ENCODE peak calls at places on chromosomes 2 and 18, in eight cellular contexts. One of them, this sample, is unnamed.

GRCh38 chr2:229409751-229410181 is 138.7 kb upstream of the PID1 start:
- DNase-seq in HepG2: no peak
- DNase-seq in Panc1: no peak
- DNase-seq in fibroblast of lung: peak; percentile 45
- DNase-seq in foreskin fibroblast: peak; percentile 31
- DNase-seq in BE2C: no peak
- DNase-seq in Peyer's patch: no peak
- DNase-seq in IMR-90: peak; percentile 12
- DNase-seq in this sample: peak; percentile 36

GRCh38 chr2:58834404-58834803 is 593.3 kb upstream of the FANCL start:
- DNase-seq in HepG2: peak; percentile 4
- DNase-seq in Panc1: no peak
- DNase-seq in fibroblast of lung: peak; percentile 14
- DNase-seq in foreskin fibroblast: peak; percentile 66
- DNase-seq in BE2C: no peak
- DNase-seq in Peyer's patch: no peak
- DNase-seq in IMR-90: peak; percentile 28
- DNase-seq in this sample: peak; percentile 21

GRCh38 chr2:157336137-157336721 is 10.6 kb upstream of the ERMN start:
- DNase-seq in HepG2: peak; percentile 44
- DNase-seq in Panc1: no peak
- DNase-seq in fibroblast of lung: peak; percentile 53
- DNase-seq in foreskin fibroblast: peak; percentile 64
- DNase-seq in BE2C: peak; percentile 29
- DNase-seq in Peyer's patch: peak; percentile 75
- DNase-seq in IMR-90: peak; percentile 34
- DNase-seq in this sample: peak; percentile 39

GRCh38 chr2:15166878-15167277 is 394.3 kb downstream of the NBAS start:
- DNase-seq in HepG2: no peak
- DNase-seq in Panc1: no peak
- DNase-seq in fibroblast of lung: no peak
- DNase-seq in foreskin fibroblast: no peak
- DNase-seq in BE2C: no peak
- DNase-seq in Peyer's patch: no peak
- DNase-seq in IMR-90: no peak
- DNase-seq in this sample: no peak

GRCh38 chr18:37561986-37562385 is 3.6 kb downstream of the CELF4 start:
- DNase-seq in HepG2: no peak
- DNase-seq in Panc1: no peak
- DNase-seq in fibroblast of lung: no peak
- DNase-seq in foreskin fibroblast: no peak
- DNase-seq in BE2C: no peak
- DNase-seq in Peyer's patch: no peak
- DNase-seq in IMR-90: no peak
- DNase-seq in this sample: no peak

GRCh38 chr18:36628435-36629094 is 200.2 kb downstream of the TPGS2 start:
- DNase-seq in HepG2: peak; percentile 5
- DNase-seq in Panc1: no peak
- DNase-seq in fibroblast of lung: peak; percentile 15
- DNase-seq in foreskin fibroblast: peak; percentile 81
- DNase-seq in BE2C: no peak
- DNase-seq in Peyer's patch: no peak
- DNase-seq in IMR-90: peak; percentile 87
- DNase-seq in this sample: peak; percentile 78

GRCh38 chr2:16656784-16657391 is 8.7 kb downstream of the CYRIA start:
- DNase-seq in HepG2: no peak
- DNase-seq in Panc1: no peak
- DNase-seq in fibroblast of lung: no peak
- DNase-seq in foreskin fibroblast: no peak
- DNase-seq in BE2C: no peak
- DNase-seq in Peyer's patch: peak; percentile 68
- DNase-seq in IMR-90: no peak
- DNase-seq in this sample: no peak

GRCh38 chr18:34650121-34650545 is 60.0 kb upstream of the DTNA start:
- DNase-seq in HepG2: no peak
- DNase-seq in Panc1: no peak
- DNase-seq in fibroblast of lung: peak; percentile 79
- DNase-seq in foreskin fibroblast: peak; percentile 78
- DNase-seq in BE2C: no peak
- DNase-seq in Peyer's patch: no peak
- DNase-seq in IMR-90: peak; percentile 88
- DNase-seq in this sample: peak; percentile 82

GRCh38 chr2:34373586-34374233 is 774.6 kb upstream of the FAM98A start:
- DNase-seq in HepG2: peak; percentile 5
- DNase-seq in Panc1: no peak
- DNase-seq in fibroblast of lung: no peak
- DNase-seq in foreskin fibroblast: no peak
- DNase-seq in BE2C: no peak
- DNase-seq in Peyer's patch: no peak
- DNase-seq in IMR-90: no peak
- DNase-seq in this sample: no peak

GRCh38 chr2:23943666-23944065 is 3.4 kb downstream of the UBXN2A start:
- DNase-seq in HepG2: no peak
- DNase-seq in Panc1: no peak
- DNase-seq in fibroblast of lung: no peak
- DNase-seq in foreskin fibroblast: no peak
- DNase-seq in BE2C: no peak
- DNase-seq in Peyer's patch: no peak
- DNase-seq in IMR-90: no peak
- DNase-seq in this sample: no peak

GRCh38 chr2:191976436-191976835 is 129.5 kb upstream of the CAVIN2 start:
- DNase-seq in HepG2: no peak
- DNase-seq in Panc1: no peak
- DNase-seq in fibroblast of lung: peak; percentile 62
- DNase-seq in foreskin fibroblast: peak; percentile 81
- DNase-seq in BE2C: no peak
- DNase-seq in Peyer's patch: no peak
- DNase-seq in IMR-90: peak; percentile 75
- DNase-seq in this sample: peak; percentile 20

GRCh38 chr2:28726177-28726576 is 25.5 kb upstream of the PPP1CB start:
- DNase-seq in HepG2: no peak
- DNase-seq in Panc1: no peak
- DNase-seq in fibroblast of lung: no peak
- DNase-seq in foreskin fibroblast: no peak
- DNase-seq in BE2C: no peak
- DNase-seq in Peyer's patch: no peak
- DNase-seq in IMR-90: no peak
- DNase-seq in this sample: no peak

GRCh38 chr2:71226391-71226964 is 425 bp downstream of the PAIP2B start:
- DNase-seq in HepG2: no peak
- DNase-seq in Panc1: no peak
- DNase-seq in fibroblast of lung: no peak
- DNase-seq in foreskin fibroblast: peak; percentile 5
- DNase-seq in BE2C: peak; percentile 8
- DNase-seq in Peyer's patch: peak; percentile 69
- DNase-seq in IMR-90: no peak
- DNase-seq in this sample: no peak

GRCh38 chr2:9775999-9776685 is 67.1 kb upstream of the TAF1B start:
- DNase-seq in HepG2: no peak
- DNase-seq in Panc1: no peak
- DNase-seq in fibroblast of lung: no peak
- DNase-seq in foreskin fibroblast: no peak
- DNase-seq in BE2C: peak; percentile 74
- DNase-seq in Peyer's patch: no peak
- DNase-seq in IMR-90: no peak
- DNase-seq in this sample: no peak

GRCh38 chr2:9777081-9777480 is 66.2 kb upstream of the TAF1B start:
- DNase-seq in HepG2: no peak
- DNase-seq in Panc1: no peak
- DNase-seq in fibroblast of lung: no peak
- DNase-seq in foreskin fibroblast: no peak
- DNase-seq in BE2C: no peak
- DNase-seq in Peyer's patch: no peak
- DNase-seq in IMR-90: no peak
- DNase-seq in this sample: no peak

GRCh38 chr2:9778471-9779402 is 64.5 kb upstream of the TAF1B start:
- DNase-seq in HepG2: no peak
- DNase-seq in Panc1: no peak
- DNase-seq in fibroblast of lung: no peak
- DNase-seq in foreskin fibroblast: no peak
- DNase-seq in BE2C: no peak
- DNase-seq in Peyer's patch: no peak
- DNase-seq in IMR-90: no peak
- DNase-seq in this sample: no peak

GRCh38 chr2:9779572-9780264 is 63.6 kb upstream of the TAF1B start:
- DNase-seq in HepG2: no peak
- DNase-seq in Panc1: no peak
- DNase-seq in fibroblast of lung: no peak
- DNase-seq in foreskin fibroblast: no peak
- DNase-seq in BE2C: no peak
- DNase-seq in Peyer's patch: peak; percentile 74
- DNase-seq in IMR-90: no peak
- DNase-seq in this sample: no peak

GRCh38 chr2:9778012-9778411 is 65.3 kb upstream of the TAF1B start:
- DNase-seq in HepG2: no peak
- DNase-seq in Panc1: no peak
- DNase-seq in fibroblast of lung: no peak
- DNase-seq in foreskin fibroblast: no peak
- DNase-seq in BE2C: no peak
- DNase-seq in Peyer's patch: no peak
- DNase-seq in IMR-90: no peak
- DNase-seq in this sample: no peak
- TF ChIP-seq CTCF in HepG2: peak; percentile 81
- TF ChIP-seq CTCF in Panc1: peak; percentile 78
- TF ChIP-seq CTCF in fibroblast of lung: peak; percentile 20
- TF ChIP-seq CTCF in foreskin fibroblast: peak; percentile 38
- TF ChIP-seq CTCF in BE2C: peak; percentile 59
- TF ChIP-seq CTCF in Peyer's patch: peak; percentile 21
- TF ChIP-seq CTCF in IMR-90: peak; percentile 27
- TF ChIP-seq CTCF in this sample: peak; percentile 47

DNA sequence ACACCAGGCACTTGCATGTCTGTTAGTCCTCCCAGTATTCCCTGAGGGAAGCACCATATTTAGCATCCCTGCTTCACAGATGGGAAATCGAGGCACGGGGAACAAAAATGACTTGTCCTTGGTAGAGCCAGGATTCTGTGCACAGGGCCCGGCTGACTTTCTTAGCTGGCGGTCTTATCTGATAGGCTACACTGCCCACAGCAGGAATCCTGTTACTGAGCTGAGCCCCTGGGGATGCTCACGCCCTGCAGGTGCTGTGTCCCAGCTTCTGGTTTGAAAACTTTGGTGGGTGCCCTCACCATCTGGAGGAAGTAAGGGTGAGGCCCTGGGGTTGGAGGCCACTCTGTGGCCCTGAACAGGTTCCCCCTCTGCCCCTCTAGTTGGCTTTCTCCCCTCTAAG is 68.4 kb upstream of the MCFD2 start:
- DNase-seq in HepG2: no peak
- DNase-seq in Panc1: no peak
- DNase-seq in fibroblast of lung: no peak
- DNase-seq in foreskin fibroblast: no peak
- DNase-seq in BE2C: no peak
- DNase-seq in Peyer's patch: peak; percentile 77
- DNase-seq in IMR-90: no peak
- DNase-seq in this sample: no peak
- H3K4me3 ChIP-seq in HepG2: no peak overlapping the region
- H3K4me3 ChIP-seq in Panc1: no peak overlapping the region
- H3K4me3 ChIP-seq in fibroblast of lung: no peak overlapping the region
- H3K4me3 ChIP-seq in foreskin fibroblast: no peak overlapping the region
- H3K4me3 ChIP-seq in BE2C: no peak overlapping the region
- H3K4me3 ChIP-seq in Peyer's patch: no peak overlapping the region
- H3K4me3 ChIP-seq in IMR-90: no peak overlapping the region
- H3K4me3 ChIP-seq in this sample: no peak overlapping the region

GRCh38 chr2:42598656-42599267 is 30.3 kb downstream of the MTA3 start:
- DNase-seq in HepG2: no peak
- DNase-seq in Panc1: no peak
- DNase-seq in fibroblast of lung: no peak
- DNase-seq in foreskin fibroblast: no peak
- DNase-seq in BE2C: no peak
- DNase-seq in Peyer's patch: no peak
- DNase-seq in IMR-90: no peak
- DNase-seq in this sample: no peak
- TF ChIP-seq CTCF in HepG2: no peak
- TF ChIP-seq CTCF in Panc1: no peak
- TF ChIP-seq CTCF in fibroblast of lung: no peak
- TF ChIP-seq CTCF in foreskin fibroblast: no peak
- TF ChIP-seq CTCF in BE2C: peak; percentile 35
- TF ChIP-seq CTCF in Peyer's patch: no peak
- TF ChIP-seq CTCF in IMR-90: no peak
- TF ChIP-seq CTCF in this sample: peak; percentile 2

GRCh38 chr18:160831-161570 is 2.6 kb downstream of the USP14 start:
- DNase-seq in HepG2: no peak
- DNase-seq in Panc1: no peak
- DNase-seq in fibroblast of lung: no peak
- DNase-seq in foreskin fibroblast: no peak
- DNase-seq in BE2C: no peak
- DNase-seq in Peyer's patch: no peak
- DNase-seq in IMR-90: no peak
- DNase-seq in this sample: no peak

GRCh38 chr18:159933-160332 is 1.6 kb downstream of the USP14 start:
- DNase-seq in HepG2: no peak
- DNase-seq in Panc1: no peak
- DNase-seq in fibroblast of lung: no peak
- DNase-seq in foreskin fibroblast: no peak
- DNase-seq in BE2C: no peak
- DNase-seq in Peyer's patch: no peak
- DNase-seq in IMR-90: no peak
- DNase-seq in this sample: no peak

GRCh38 chr18:158128-159036 is at the start of gene USP14:
- DNase-seq in HepG2: peak; percentile 94
- DNase-seq in Panc1: peak; percentile 67
- DNase-seq in fibroblast of lung: peak; percentile 96
- DNase-seq in foreskin fibroblast: peak; percentile 99
- DNase-seq in BE2C: peak; percentile 93
- DNase-seq in Peyer's patch: peak; percentile 98
- DNase-seq in IMR-90: peak; percentile 96
- DNase-seq in this sample: peak; percentile 98

GRCh38 chr18:156514-157230 is 1.7 kb upstream of the USP14 start:
- DNase-seq in HepG2: no peak
- DNase-seq in Panc1: no peak
- DNase-seq in fibroblast of lung: no peak
- DNase-seq in foreskin fibroblast: peak; percentile 13
- DNase-seq in BE2C: no peak
- DNase-seq in Peyer's patch: no peak
- DNase-seq in IMR-90: no peak
- DNase-seq in this sample: no peak

DNA sequence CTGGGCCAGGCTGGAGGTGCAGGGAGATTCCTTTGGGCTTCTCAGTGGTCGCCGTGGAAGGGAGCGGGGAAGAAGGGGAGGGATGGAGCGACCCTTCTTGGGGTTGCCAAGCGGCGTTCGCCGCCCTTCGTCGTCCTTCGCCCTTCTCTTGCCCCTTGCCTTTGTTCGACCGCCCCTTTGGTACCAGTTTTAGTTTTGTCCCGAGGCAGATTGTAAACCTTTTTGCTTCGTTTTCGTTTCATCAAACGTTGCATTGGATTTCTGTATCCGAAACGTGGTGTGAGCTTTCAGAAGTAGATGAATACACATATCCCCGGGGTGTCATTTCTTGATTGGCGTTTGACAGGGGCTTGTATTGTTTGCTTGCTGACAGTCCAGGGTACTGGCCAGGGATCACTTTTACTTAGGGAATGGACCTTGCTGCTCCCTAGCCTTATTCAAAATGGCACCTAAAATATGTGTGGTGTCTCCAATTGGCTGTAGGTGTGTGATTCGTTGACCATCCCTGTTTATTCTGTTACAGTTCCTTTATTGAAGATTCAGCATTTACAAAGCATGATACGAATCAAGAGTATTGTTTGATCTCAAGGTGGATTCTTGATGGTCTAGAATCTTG is 788 bp downstream of the USP14 start:
- DNase-seq in HepG2: peak; percentile 33
- DNase-seq in Panc1: no peak
- DNase-seq in fibroblast of lung: peak; percentile 11
- DNase-seq in foreskin fibroblast: peak; percentile 17
- DNase-seq in BE2C: no peak
- DNase-seq in Peyer's patch: no peak
- DNase-seq in IMR-90: peak; percentile 18
- DNase-seq in this sample: peak; percentile 19
- H3K4me3 ChIP-seq in HepG2: peak overlapping the region; percentile 75
- H3K4me3 ChIP-seq in Panc1: peak overlapping the region; percentile 93
- H3K4me3 ChIP-seq in fibroblast of lung: peak overlapping the region; percentile 94
- H3K4me3 ChIP-seq in foreskin fibroblast: peak overlapping the region; percentile 72
- H3K4me3 ChIP-seq in BE2C: peak overlapping the region; percentile 81
- H3K4me3 ChIP-seq in Peyer's patch: peak overlapping the region; percentile 86
- H3K4me3 ChIP-seq in IMR-90: peak overlapping the region; percentile 90
- H3K4me3 ChIP-seq in this sample: peak overlapping the region; percentile 84